ENCODE peak calls at places on chromosomes 2 and 18, in eight cellular contexts. B is neural progenitor cell, Y is heart right ventricle, S is cardiac muscle cell, Z is AG04450, M is GM13976, I is mucosa of descending colon, D is WTC11. J is an unnamed sample.

GRCh38 chr2:140947236-140947635 is 1183.6 kb downstream of the LRP1B start:
- DNase-seq in B (no peak), Y (no peak), S (no peak), Z (no peak), M (no peak), I (no peak), D (no peak), J (no peak)

GRCh38 chr2:195477996-195478382 is 179.0 kb upstream of the SLC39A10 start:
- DNase-seq in B (no peak), Y (no peak), S (no peak), Z (no peak), M (no peak), I (no peak), D (no peak), J (no peak)

GRCh38 chr2:205073433-205074020 is 528.3 kb downstream of the PARD3B start:
- DNase-seq in B (no peak), Y (no peak), S (no peak), Z (no peak), M (no peak), I (no peak), D (no peak), J (no peak)

GRCh38 chr2:219254590-219255219 is 987 bp upstream of the TUBA4A start:
- DNase-seq in B (no peak), Y (no peak), S (no peak), Z (no peak), M (peak; percentile 56), I (no peak), D (no peak), J (no peak)

GRCh38 chr2:215567504-215567903 is 131.6 kb upstream of the FN1 start:
- DNase-seq in B (no peak), Y (no peak), S (no peak), Z (no peak), M (no peak), I (no peak), D (no peak), J (no peak)

GRCh38 chr2:200403794-200404193 is 97.3 kb downstream of the SPATS2L start:
- DNase-seq in B (no peak), Y (no peak), S (no peak), Z (no peak), M (no peak), I (no peak), D (no peak), J (no peak)

GRCh38 chr2:157751462-157752058 is 122.9 kb upstream of the ACVR1C start:
- DNase-seq in B (peak; percentile 15), Y (no peak), S (no peak), Z (no peak), M (no peak), I (peak; percentile 28), D (peak; percentile 71), J (no peak)

GRCh38 chr18:5951515-5952081 is 56.3 kb upstream of the TMEM200C start:
- DNase-seq in B (no peak), Y (no peak), S (no peak), Z (no peak), M (no peak), I (no peak), D (no peak), J (no peak)

GRCh38 chr18:45155526-45155925 is 459.8 kb upstream of the SLC14A2 start:
- DNase-seq in B (no peak), Y (no peak), S (no peak), Z (no peak), M (no peak), I (no peak), D (no peak), J (no peak)

GRCh38 chr2:179057737-179058136 is 7.8 kb upstream of the CCDC141 start:
- DNase-seq in B (peak; percentile 69), Y (no peak), S (no peak), Z (no peak), M (no peak), I (no peak), D (no peak), J (no peak)

GRCh38 chr2:112876257-112876970 is 34.6 kb upstream of the IL37 start:
- DNase-seq in B (no peak), Y (no peak), S (no peak), Z (no peak), M (no peak), I (no peak), D (no peak), J (no peak)

GRCh38 chr2:4047961-4048891 is 344.9 kb downstream of the DCDC2C start:
- DNase-seq in B (no peak), Y (no peak), S (no peak), Z (no peak), M (no peak), I (peak; percentile 5), D (no peak), J (no peak)

GRCh38 chr2:84906900-84907714 is 1.7 kb downstream of the TMSB10 start:
- DNase-seq in B (peak; percentile 75), Y (peak; percentile 73), S (peak; percentile 4), Z (no peak), M (peak; percentile 80), I (peak; percentile 83), D (no peak), J (no peak)

GRCh38 chr2:192604295-192604694 is 409.6 kb upstream of the TMEFF2 start:
- DNase-seq in B (peak; percentile 1), Y (no peak), S (no peak), Z (no peak), M (no peak), I (peak; percentile 6), D (peak; percentile 25), J (no peak)

GRCh38 chr18:45106331-45106774 is 425.7 kb downstream of the SETBP1 start:
- DNase-seq in B (no peak), Y (no peak), S (no peak), Z (no peak), M (peak; percentile 18), I (peak; percentile 28), D (no peak), J (no peak)

GRCh38 chr18:49922228-49922627 is 108.9 kb upstream of the ACAA2 start:
- DNase-seq in B (no peak), Y (no peak), S (no peak), Z (no peak), M (no peak), I (no peak), D (no peak), J (no peak)

GRCh38 chr2:191894681-191895147 is 47.8 kb upstream of the CAVIN2 start:
- DNase-seq in B (no peak), Y (no peak), S (no peak), Z (peak; percentile 27), M (no peak), I (no peak), D (no peak), J (no peak)

GRCh38 chr2:241773511-241774418 is 2.9 kb upstream of the GAL3ST2 start:
- DNase-seq in B (no peak), Y (no peak), S (no peak), Z (no peak), M (peak; percentile 28), I (peak; percentile 88), D (no peak), J (no peak)

GRCh38 chr2:241112592-241112991 is 10.5 kb upstream of the MTERF4 start:
- DNase-seq in B (no peak), Y (no peak), S (no peak), Z (no peak), M (peak; percentile 61), I (no peak), D (no peak), J (no peak)

GRCh38 chr2:106575955-106576354 is 88.8 kb downstream of the CD8B2 start:
- DNase-seq in B (peak; percentile 73), Y (peak; percentile 37), S (peak; percentile 57), Z (no peak), M (no peak), I (no peak), D (peak; percentile 60), J (no peak)

GRCh38 chr18:77061946-77062517 is 70.6 kb downstream of the MBP start:
- DNase-seq in B (peak; percentile 57), Y (no peak), S (no peak), Z (no peak), M (no peak), I (no peak), D (no peak), J (no peak)

GRCh38 chr2:10331702-10332401 is 29.1 kb downstream of the HPCAL1 start:
- DNase-seq in B (no peak), Y (no peak), S (no peak), Z (no peak), M (peak; percentile 83), I (peak; percentile 34), D (no peak), J (no peak)

GRCh38 chr2:58042486-58042970 is 4.1 kb upstream of the VRK2 start:
- DNase-seq in B (no peak), Y (no peak), S (peak; percentile 44), Z (peak; percentile 49), M (no peak), I (peak; percentile 11), D (no peak), J (no peak)

GRCh38 chr2:33617401-33617800 is 18.3 kb upstream of the FAM98A start:
- DNase-seq in B (no peak), Y (no peak), S (no peak), Z (no peak), M (no peak), I (no peak), D (no peak), J (no peak)

GRCh38 chr2:148981350-148981749 is 57.1 kb upstream of the LYPD6B start:
- DNase-seq in B (no peak), Y (no peak), S (no peak), Z (no peak), M (no peak), I (no peak), D (no peak), J (no peak)

DNA sequence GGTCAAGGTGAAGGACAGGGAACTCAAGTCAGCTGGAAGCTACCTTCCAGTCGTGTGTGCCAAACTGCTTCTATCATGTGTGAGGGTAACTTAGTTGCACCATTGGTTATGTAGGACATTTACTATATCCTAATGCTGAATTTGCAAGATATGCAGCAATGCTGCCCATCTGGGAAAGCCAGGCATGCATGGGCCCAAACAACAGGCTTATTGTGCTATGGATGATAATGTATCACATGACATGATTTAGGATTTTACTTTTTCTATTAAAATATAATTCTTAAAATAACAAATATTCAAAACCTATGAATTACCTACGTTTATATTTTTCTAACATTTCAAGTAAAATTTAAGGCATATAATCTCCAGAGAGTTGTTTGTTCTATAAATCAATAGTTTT is 35.9 kb downstream of the B4GALT6 start:
- DNase-seq in B (no peak), Y (no peak), S (no peak), Z (no peak), M (no peak), I (no peak), D (no peak), J (no peak)
- TF ChIP-seq CTCF in B (no peak), Y (no peak), S (no peak), Z (no peak), M (no peak), I (no peak), D (no peak), J (no peak)

GRCh38 chr2:39530423-39530866 is 93.4 kb upstream of the MAP4K3 start:
- DNase-seq in B (no peak), Y (no peak), S (no peak), Z (no peak), M (no peak), I (no peak), D (no peak), J (no peak)
- TF ChIP-seq CTCF in B (no peak), Y (no peak), S (no peak), Z (peak; percentile 19), M (no peak), I (no peak), D (no peak), J (no peak)

GRCh38 chr2:237435844-237436590 is 22.1 kb upstream of the COL6A3 start:
- DNase-seq in B (no peak), Y (no peak), S (no peak), Z (no peak), M (no peak), I (no peak), D (no peak), J (no peak)
- TF ChIP-seq CTCF in B (no peak), Y (no peak), S (no peak), Z (no peak), M (no peak), I (no peak), D (no peak), J (no peak)

GRCh38 chr2:63053889-63054725 is 3.5 kb downstream of the OTX1 start:
- DNase-seq in B (peak; percentile 78), Y (no peak), S (peak; percentile 2), Z (no peak), M (peak; percentile 71), I (peak; percentile 55), D (peak; percentile 92), J (peak; percentile 34)
- TF ChIP-seq CTCF in B (peak; percentile 77), Y (no peak), S (peak; percentile 37), Z (peak; percentile 44), M (peak; percentile 55), I (no peak), D (peak; percentile 78), J (peak; percentile 54)

J was measured in neural crest cell.